ENCODE peak calls at places on chromosomes 5 and 9, in five cellular contexts. One of them, this sample, is unnamed.

GRCh38 chr5:111734013-111734412 is 23.0 kb downstream of the NREP start:
- DNase-seq in colonic mucosa: no peak
- DNase-seq in AG04449: no peak
- DNase-seq in AG10803: peak
- DNase-seq in sigmoid colon: no peak
- DNase-seq in this sample: no peak

GRCh38 chr9:124206391-124206790 is 51.4 kb upstream of the NEK6 start:
- DNase-seq in sigmoid colon: no peak
- DNase-seq in AG04449: no peak
- DNase-seq in AG10803: no peak
- DNase-seq in colonic mucosa: no peak
- DNase-seq in this sample: no peak

GRCh38 chr5:34587355-34588241 is 68.5 kb upstream of the RAI14 start:
- DNase-seq in sigmoid colon: no peak
- DNase-seq in AG10803: peak
- DNase-seq in AG04449: peak
- DNase-seq in colonic mucosa: no peak
- DNase-seq in this sample: peak

GRCh38 chr5:6872441-6873160 is 159.4 kb downstream of the TENT4A start:
- DNase-seq in sigmoid colon: no peak
- DNase-seq in AG10803: no peak
- DNase-seq in AG04449: no peak
- DNase-seq in colonic mucosa: no peak
- DNase-seq in this sample: no peak

GRCh38 chr5:88719434-88719833 is 163.6 kb downstream of the MEF2C start:
- DNase-seq in sigmoid colon: no peak
- DNase-seq in AG10803: no peak
- DNase-seq in AG04449: no peak
- DNase-seq in colonic mucosa: no peak
- DNase-seq in this sample: no peak

GRCh38 chr5:133698646-133699526 is 86.5 kb upstream of the FSTL4 start:
- DNase-seq in AG10803: no peak
- DNase-seq in AG04449: no peak
- DNase-seq in colonic mucosa: no peak
- DNase-seq in sigmoid colon: peak
- DNase-seq in this sample: peak

GRCh38 chr5:18393546-18393945 is 759.3 kb downstream of the TAF11L14 start:
- DNase-seq in colonic mucosa: no peak
- DNase-seq in AG04449: no peak
- DNase-seq in sigmoid colon: no peak
- DNase-seq in AG10803: no peak
- DNase-seq in this sample: no peak

GRCh38 chr9:31394040-31394473 is 990.4 kb upstream of the ACO1 start:
- DNase-seq in sigmoid colon: no peak
- DNase-seq in colonic mucosa: no peak
- DNase-seq in AG04449: no peak
- DNase-seq in AG10803: no peak
- DNase-seq in this sample: peak

GRCh38 chr9:133426011-133426410 is 3.8 kb downstream of the ADAMTS13 start:
- DNase-seq in sigmoid colon: no peak
- DNase-seq in colonic mucosa: peak
- DNase-seq in AG04449: no peak
- DNase-seq in AG10803: no peak
- DNase-seq in this sample: no peak

GRCh38 chr5:60997721-60998120 is 52.7 kb downstream of the NDUFAF2 start:
- DNase-seq in AG10803: no peak
- DNase-seq in sigmoid colon: no peak
- DNase-seq in AG04449: no peak
- DNase-seq in colonic mucosa: no peak
- DNase-seq in this sample: no peak

GRCh38 chr5:111697881-111698757 is 58.9 kb downstream of the NREP start:
- DNase-seq in colonic mucosa: no peak
- DNase-seq in sigmoid colon: no peak
- DNase-seq in AG04449: no peak
- DNase-seq in AG10803: peak
- DNase-seq in this sample: peak

GRCh38 chr5:40355181-40355580 is 324.5 kb upstream of the PTGER4 start:
- DNase-seq in AG04449: no peak
- DNase-seq in AG10803: no peak
- DNase-seq in colonic mucosa: no peak
- DNase-seq in sigmoid colon: no peak
- DNase-seq in this sample: no peak

GRCh38 chr9:120925535-120926396 is 830 bp downstream of the TRAF1 start:
- DNase-seq in sigmoid colon: peak
- DNase-seq in AG04449: peak
- DNase-seq in AG10803: peak
- DNase-seq in colonic mucosa: no peak
- DNase-seq in this sample: peak

GRCh38 chr5:54990751-54991349 is 5.5 kb upstream of the ESM1 start:
- DNase-seq in AG10803: peak
- DNase-seq in sigmoid colon: no peak
- DNase-seq in AG04449: peak
- DNase-seq in colonic mucosa: no peak
- DNase-seq in this sample: no peak

GRCh38 chr5:79853676-79854418 is 137.2 kb downstream of the MTX3 start:
- DNase-seq in colonic mucosa: no peak
- DNase-seq in AG10803: no peak
- DNase-seq in sigmoid colon: no peak
- DNase-seq in AG04449: no peak
- DNase-seq in this sample: no peak

GRCh38 chr5:118144540-118144939 is 843.8 kb downstream of the DTWD2 start:
- DNase-seq in colonic mucosa: no peak
- DNase-seq in sigmoid colon: no peak
- DNase-seq in AG04449: no peak
- DNase-seq in AG10803: no peak
- DNase-seq in this sample: no peak

GRCh38 chr5:39100851-39101396 is 26.7 kb upstream of the RICTOR start:
- DNase-seq in colonic mucosa: no peak
- DNase-seq in AG04449: peak
- DNase-seq in AG10803: peak
- DNase-seq in sigmoid colon: no peak
- DNase-seq in this sample: no peak

GRCh38 chr5:107778651-107779050 is 107.9 kb upstream of the EFNA5 start:
- DNase-seq in colonic mucosa: no peak
- DNase-seq in AG10803: no peak
- DNase-seq in AG04449: no peak
- DNase-seq in sigmoid colon: no peak
- DNase-seq in this sample: no peak

GRCh38 chr9:108151161-108151586 is 661.6 kb upstream of the KLF4 start:
- DNase-seq in sigmoid colon: no peak
- DNase-seq in colonic mucosa: no peak
- DNase-seq in AG04449: no peak
- DNase-seq in AG10803: peak
- DNase-seq in this sample: no peak

GRCh38 chr5:136192526-136193395 is at the start of gene SMIM32:
- DNase-seq in sigmoid colon: peak
- DNase-seq in AG04449: no peak
- DNase-seq in colonic mucosa: peak
- DNase-seq in AG10803: peak
- DNase-seq in this sample: no peak

GRCh38 chr9:126112135-126112720 is 214.4 kb upstream of the MVB12B start:
- DNase-seq in AG10803: no peak
- DNase-seq in AG04449: no peak
- DNase-seq in sigmoid colon: peak
- DNase-seq in colonic mucosa: no peak
- DNase-seq in this sample: no peak

GRCh38 chr9:93183663-93184438 is at the start of gene WNK2:
- DNase-seq in colonic mucosa: peak
- DNase-seq in AG10803: no peak
- DNase-seq in sigmoid colon: no peak
- DNase-seq in AG04449: no peak
- DNase-seq in this sample: no peak

GRCh38 chr5:97846646-97847045 is 663.6 kb upstream of the RIOK2 start:
- DNase-seq in AG04449: no peak
- DNase-seq in AG10803: no peak
- DNase-seq in sigmoid colon: no peak
- DNase-seq in colonic mucosa: no peak
- DNase-seq in this sample: no peak

GRCh38 chr9:134661299-134661698 is 19.7 kb downstream of the COL5A1 start:
- DNase-seq in sigmoid colon: peak
- DNase-seq in AG04449: no peak
- DNase-seq in AG10803: peak
- DNase-seq in colonic mucosa: no peak
- DNase-seq in this sample: no peak

GRCh38 chr5:23466401-23466886 is 41.0 kb upstream of the PRDM9 start:
- DNase-seq in AG04449: no peak
- DNase-seq in AG10803: no peak
- DNase-seq in sigmoid colon: no peak
- DNase-seq in colonic mucosa: no peak
- DNase-seq in this sample: no peak

GRCh38 chr5:100590867-100591266 is 55.7 kb downstream of the FAM174A start:
- DNase-seq in AG10803: no peak
- DNase-seq in colonic mucosa: no peak
- DNase-seq in sigmoid colon: no peak
- DNase-seq in AG04449: no peak
- DNase-seq in this sample: no peak

GRCh38 chr9:21988056-21988990 is 5.9 kb downstream of the CDKN2A start:
- DNase-seq in sigmoid colon: no peak
- DNase-seq in AG10803: no peak
- DNase-seq in colonic mucosa: no peak
- DNase-seq in AG04449: no peak
- DNase-seq in this sample: no peak

GRCh38 chr9:95753762-95754465 is 121.6 kb upstream of the ERCC6L2 start:
- DNase-seq in sigmoid colon: peak
- DNase-seq in AG04449: no peak
- DNase-seq in AG10803: no peak
- DNase-seq in colonic mucosa: no peak
- DNase-seq in this sample: no peak

DNA sequence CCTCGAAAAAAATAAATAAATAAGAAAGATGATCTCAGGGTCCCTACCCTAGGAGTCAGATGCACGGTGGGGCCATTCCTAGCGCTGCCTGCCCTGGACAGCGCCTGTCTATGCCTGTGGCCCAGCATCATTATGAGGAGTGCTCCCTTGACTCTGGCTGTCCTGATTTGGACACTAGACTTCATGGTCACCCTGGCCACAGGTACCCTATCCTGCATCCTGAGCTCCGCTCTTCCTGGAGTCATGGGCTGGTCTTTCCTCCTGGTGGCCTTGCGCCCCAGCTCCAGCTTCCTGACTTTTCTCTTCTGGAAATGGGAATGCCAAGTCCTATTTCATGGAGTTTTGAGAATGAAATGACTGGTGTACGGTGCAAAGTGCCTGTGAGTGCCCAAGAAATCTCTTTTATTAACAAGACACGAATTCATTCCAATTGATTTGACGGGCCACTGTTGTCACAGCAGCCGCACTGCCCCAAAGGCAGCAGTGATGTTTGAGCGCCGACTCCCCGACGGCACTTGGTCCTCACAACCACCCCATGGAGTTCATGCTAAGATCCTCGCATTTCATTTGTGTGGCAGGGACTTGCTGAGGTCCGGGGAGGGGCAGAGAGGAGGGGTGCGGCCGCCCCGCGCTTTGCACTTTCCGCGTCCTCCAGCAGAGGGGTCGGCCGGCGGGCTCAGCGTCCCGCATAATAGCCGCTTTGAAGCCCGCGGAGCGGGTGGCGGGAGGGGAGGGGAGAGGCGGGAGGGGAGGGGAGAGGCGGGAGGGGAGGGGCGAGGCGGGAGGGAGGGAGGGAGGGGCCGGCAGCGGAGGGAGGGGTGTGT is 453 bp upstream of the AIF1L start:
- DNase-seq in colonic mucosa: peak
- DNase-seq in sigmoid colon: no peak
- DNase-seq in AG04449: no peak
- DNase-seq in AG10803: no peak
- DNase-seq in this sample: no peak
- H3K4me3 ChIP-seq in colonic mucosa: peak
- H3K4me3 ChIP-seq in sigmoid colon: peak
- H3K4me3 ChIP-seq in AG04449: no peak
- H3K4me3 ChIP-seq in AG10803: no peak
- H3K4me3 ChIP-seq in this sample: no peak

GRCh38 chr5:76175051-76175666 is 92.0 kb downstream of the SV2C start:
- DNase-seq in sigmoid colon: no peak
- DNase-seq in AG10803: peak
- DNase-seq in AG04449: peak
- DNase-seq in colonic mucosa: peak
- DNase-seq in this sample: peak
- TF ChIP-seq CTCF in sigmoid colon: no peak
- TF ChIP-seq CTCF in AG10803: peak
- TF ChIP-seq CTCF in AG04449: peak
- TF ChIP-seq CTCF in colonic mucosa: peak
- TF ChIP-seq CTCF in this sample: peak

GRCh38 chr9:14722391-14723035 is at the start of gene CER1:
- DNase-seq in AG10803: no peak
- DNase-seq in sigmoid colon: no peak
- DNase-seq in colonic mucosa: no peak
- DNase-seq in AG04449: no peak
- DNase-seq in this sample: no peak

GRCh38 chr9:14719231-14719923 is 3.2 kb downstream of the CER1 start:
- DNase-seq in sigmoid colon: no peak
- DNase-seq in AG10803: no peak
- DNase-seq in AG04449: no peak
- DNase-seq in colonic mucosa: no peak
- DNase-seq in this sample: no peak

DNA sequence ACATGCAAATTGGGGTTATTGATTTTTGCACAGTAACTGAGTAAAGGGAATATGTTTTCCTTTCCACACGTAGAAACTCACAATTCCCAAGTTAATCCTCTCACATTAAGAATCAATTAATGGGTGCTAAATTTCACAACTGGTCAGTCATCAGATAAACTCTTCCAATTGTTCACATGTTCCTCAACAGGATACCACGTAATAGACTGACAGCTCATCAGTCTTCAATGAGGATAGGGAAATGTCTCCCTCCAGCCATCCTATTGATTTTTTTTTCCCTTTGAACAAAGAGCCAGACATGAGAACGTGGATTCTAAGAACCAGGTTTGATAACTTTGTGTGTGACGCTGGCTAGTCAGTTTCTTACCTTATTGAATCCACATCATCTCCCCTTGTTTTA is 768 bp upstream of the CER1 start:
- DNase-seq in AG04449: no peak
- DNase-seq in AG10803: no peak
- DNase-seq in colonic mucosa: no peak
- DNase-seq in sigmoid colon: no peak
- DNase-seq in this sample: no peak
- H3K4me3 ChIP-seq in AG04449: no peak
- H3K4me3 ChIP-seq in AG10803: no peak
- H3K4me3 ChIP-seq in colonic mucosa: no peak
- H3K4me3 ChIP-seq in sigmoid colon: no peak
- H3K4me3 ChIP-seq in this sample: no peak

DNA sequence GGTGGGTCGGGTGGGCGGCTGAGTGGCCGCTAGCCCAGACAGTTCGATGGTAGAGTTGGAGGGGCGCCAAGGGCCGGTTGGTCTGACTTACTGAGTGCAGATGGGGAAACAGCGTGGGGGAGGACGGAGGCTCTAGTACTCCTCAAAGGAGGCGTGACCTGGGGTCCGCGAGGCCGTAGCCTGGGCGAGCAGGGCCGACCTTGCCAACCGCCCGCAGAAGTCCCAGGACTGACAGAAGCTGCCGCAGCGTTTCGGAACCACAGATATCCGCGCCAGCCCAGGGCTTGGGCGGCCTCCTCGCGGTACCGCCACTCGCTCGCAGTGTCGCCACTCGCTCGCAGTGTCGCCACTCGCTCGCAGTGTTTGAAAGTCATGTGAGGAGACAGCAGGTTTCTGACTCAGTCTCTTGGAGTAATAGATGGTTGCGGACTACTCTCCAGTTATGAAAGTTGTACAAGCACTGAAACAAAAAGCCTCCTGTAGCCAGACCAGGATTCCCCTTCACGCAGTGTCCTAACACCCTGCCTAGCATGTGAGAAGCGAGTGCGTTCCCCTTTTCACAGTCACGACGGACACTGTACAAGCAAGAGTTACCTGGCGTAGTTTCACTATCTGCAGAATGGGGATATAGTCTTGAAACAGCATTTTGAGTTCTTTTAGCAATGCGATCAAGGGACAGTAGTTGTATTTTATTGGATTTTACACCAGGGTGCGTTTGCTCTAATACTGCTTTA is 674 bp downstream of the TMEM38B start:
- DNase-seq in AG10803: peak
- DNase-seq in colonic mucosa: peak
- DNase-seq in AG04449: no peak
- DNase-seq in sigmoid colon: peak
- DNase-seq in this sample: peak
- TF ChIP-seq CTCF in AG10803: no peak
- TF ChIP-seq CTCF in colonic mucosa: no peak
- TF ChIP-seq CTCF in AG04449: no peak
- TF ChIP-seq CTCF in sigmoid colon: no peak
- TF ChIP-seq CTCF in this sample: no peak

This sample was measured in GM12865.